ENCODE peak calls at places on chromosomes 13 and 19, in six cellular contexts. K is K562, J is SK-N-SH, R is GM12878, C is H1, P is HepG2. Z is an unnamed sample.

GRCh38 chr19:18346091-18346490 is 5.7 kb downstream of the PGPEP1 start:
- DNase-seq in K (no peak), J (no peak), R (no peak), C (peak), P (no peak), Z (no peak)

GRCh38 chr19:36103842-36104552 is 6.9 kb upstream of the OVOL3 start:
- DNase-seq in K (peak), J (no peak), R (no peak), C (no peak), P (no peak), Z (no peak)

GRCh38 chr19:2171349-2172145 is 7.8 kb downstream of the DOT1L start:
- DNase-seq in K (peak), J (peak), R (peak), C (peak), P (peak), Z (no peak)

GRCh38 chr13:70385852-70386251 is 277.6 kb upstream of the KLHL1 start:
- DNase-seq in K (no peak), J (no peak), R (no peak), C (no peak), P (no peak), Z (no peak)

GRCh38 chr19:41734156-41734555 is 21.2 kb upstream of the CEACAM6 start:
- DNase-seq in K (no peak), J (no peak), R (no peak), C (no peak), P (no peak), Z (no peak)

GRCh38 chr13:80824231-80824630 is 483.3 kb upstream of the SPRY2 start:
- DNase-seq in K (no peak), J (no peak), R (no peak), C (no peak), P (no peak), Z (no peak)

GRCh38 chr13:76976929-76977328 is 15.0 kb upstream of the CLN5 start:
- DNase-seq in K (no peak), J (peak), R (no peak), C (no peak), P (no peak), Z (no peak)

GRCh38 chr13:32001392-32001768 is 30.2 kb upstream of the FRY start:
- DNase-seq in K (peak), J (peak), R (no peak), C (no peak), P (peak), Z (peak)

GRCh38 chr19:34305221-34306058 is 51.1 kb downstream of the GARRE1 start:
- DNase-seq in K (no peak), J (no peak), R (no peak), C (no peak), P (no peak), Z (no peak)

GRCh38 chr19:44777715-44778347 is at the start of gene CBLC:
- DNase-seq in K (peak), J (peak), R (no peak), C (peak), P (peak), Z (no peak)

GRCh38 chr19:30701178-30701577 is 329.0 kb downstream of the ZNF536 start:
- DNase-seq in K (no peak), J (no peak), R (no peak), C (no peak), P (no peak), Z (no peak)

GRCh38 chr19:36771275-36772231 is 1.1 kb downstream of the ZNF850 start:
- DNase-seq in K (peak), J (peak), R (peak), C (peak), P (peak), Z (peak)

GRCh38 chr13:47656651-47657050 is 344.4 kb downstream of the SUCLA2 start:
- DNase-seq in K (no peak), J (no peak), R (no peak), C (no peak), P (no peak), Z (no peak)

GRCh38 chr19:6519289-6519688 is 11.5 kb upstream of the TNFSF9 start:
- DNase-seq in K (no peak), J (no peak), R (no peak), C (no peak), P (no peak), Z (no peak)

GRCh38 chr13:37747071-37747612 is 122.4 kb downstream of the TRPC4 start:
- DNase-seq in K (no peak), J (no peak), R (no peak), C (no peak), P (no peak), Z (no peak)

GRCh38 chr19:11195169-11195568 is 2.2 kb downstream of the KANK2 start:
- DNase-seq in K (peak), J (no peak), R (no peak), C (no peak), P (no peak), Z (no peak)

GRCh38 chr19:19111967-19112580 is 26.2 kb downstream of the TMEM161A start:
- DNase-seq in K (no peak), J (peak), R (no peak), C (no peak), P (no peak), Z (no peak)

GRCh38 chr19:7992575-7992974 is 12.9 kb downstream of the ELAVL1 start:
- DNase-seq in K (no peak), J (no peak), R (no peak), C (no peak), P (no peak), Z (no peak)

GRCh38 chr19:13461536-13461935 is 44.7 kb downstream of the CACNA1A start:
- DNase-seq in K (no peak), J (no peak), R (no peak), C (peak), P (no peak), Z (no peak)

GRCh38 chr13:98892821-98893220 is 85.0 kb downstream of the DOCK9 start:
- DNase-seq in K (no peak), J (no peak), R (no peak), C (no peak), P (no peak), Z (no peak)

GRCh38 chr13:45257638-45258338 is 56.9 kb upstream of the KCTD4 start:
- DNase-seq in K (no peak), J (no peak), R (no peak), C (no peak), P (no peak), Z (no peak)

GRCh38 chr13:89066868-89067466 is 1395.8 kb downstream of the SLITRK5 start:
- DNase-seq in K (peak), J (peak), R (no peak), C (no peak), P (peak), Z (peak)

GRCh38 chr13:23799945-23800344 is 89.3 kb downstream of the MIPEP start:
- DNase-seq in K (no peak), J (no peak), R (peak), C (no peak), P (no peak), Z (no peak)

GRCh38 chr19:7333198-7334118 is 15.3 kb upstream of the ARHGEF18 start:
- DNase-seq in K (no peak), J (no peak), R (peak), C (no peak), P (no peak), Z (no peak)

GRCh38 chr19:15421726-15422260 is 3.0 kb upstream of the AKAP8L start:
- DNase-seq in K (no peak), J (peak), R (no peak), C (no peak), P (no peak), Z (no peak)

GRCh38 chr13:67474114-67474513 is 244.0 kb upstream of the PCDH9 start:
- DNase-seq in K (no peak), J (no peak), R (no peak), C (no peak), P (no peak), Z (no peak)

GRCh38 chr19:39014037-39014436 is 18.3 kb downstream of the FBXO27 start:
- DNase-seq in K (no peak), J (no peak), R (no peak), C (no peak), P (no peak), Z (no peak)

GRCh38 chr13:101397742-101398141 is 18.6 kb downstream of the NALCN start:
- DNase-seq in K (no peak), J (no peak), R (no peak), C (no peak), P (no peak), Z (no peak)

GRCh38 chr19:32870154-32870573 is 597 bp upstream of the SLC7A9 start:
- DNase-seq in K (no peak), J (no peak), R (no peak), C (peak), P (peak), Z (no peak)

GRCh38 chr13:66154981-66155380 is 1075.2 kb downstream of the PCDH9 start:
- DNase-seq in K (no peak), J (no peak), R (no peak), C (no peak), P (no peak), Z (no peak)

GRCh38 chr13:39379667-39380655 is 223.0 kb downstream of the LHFPL6 start:
- DNase-seq in K (no peak), J (no peak), R (no peak), C (no peak), P (no peak), Z (no peak)

GRCh38 chr19:15251749-15252397 is 19.6 kb upstream of the EPHX3 start:
- DNase-seq in K (peak), J (peak), R (no peak), C (peak), P (peak), Z (no peak)

GRCh38 chr13:108508263-108508662 is 121.1 kb upstream of the MYO16 start:
- DNase-seq in K (peak), J (peak), R (no peak), C (no peak), P (peak), Z (no peak)

GRCh38 chr13:93230466-93230865 is 3.9 kb downstream of the GPC6 start:
- DNase-seq in K (no peak), J (no peak), R (no peak), C (no peak), P (peak), Z (no peak)

GRCh38 chr13:51004111-51004865 is 94.7 kb downstream of the RNASEH2B start:
- DNase-seq in K (no peak), J (no peak), R (no peak), C (no peak), P (no peak), Z (no peak)

GRCh38 chr13:112696001-112696868 is 6.4 kb downstream of the ATP11A start:
- DNase-seq in K (no peak), J (no peak), R (no peak), C (no peak), P (no peak), Z (no peak)

GRCh38 chr13:24670927-24671326 is 9.3 kb upstream of the ATP12A start:
- DNase-seq in K (peak), J (peak), R (no peak), C (no peak), P (no peak), Z (no peak)

GRCh38 chr13:65217459-65217858 is 2012.7 kb downstream of the PCDH9 start:
- DNase-seq in K (no peak), J (no peak), R (no peak), C (no peak), P (no peak), Z (no peak)

GRCh38 chr19:3006075-3006767 is 22.9 kb downstream of the TLE2 start:
- DNase-seq in K (peak), J (no peak), R (no peak), C (peak), P (no peak), Z (no peak)

GRCh38 chr13:52348983-52349780 is 56.8 kb downstream of the THSD1 start:
- DNase-seq in K (peak), J (no peak), R (no peak), C (no peak), P (no peak), Z (no peak)
- TF ChIP-seq GABPA in K (no peak), J (no peak), R (no peak), C (no peak), P (no peak), Z (no peak)

GRCh38 chr13:59112375-59112774 is 1051.4 kb downstream of the DIAPH3 start:
- DNase-seq in K (no peak), J (peak), R (no peak), C (no peak), P (no peak), Z (peak)
- TF ChIP-seq GABPA in K (no peak), J (no peak), R (no peak), C (no peak), P (no peak), Z (no peak)

DNA sequence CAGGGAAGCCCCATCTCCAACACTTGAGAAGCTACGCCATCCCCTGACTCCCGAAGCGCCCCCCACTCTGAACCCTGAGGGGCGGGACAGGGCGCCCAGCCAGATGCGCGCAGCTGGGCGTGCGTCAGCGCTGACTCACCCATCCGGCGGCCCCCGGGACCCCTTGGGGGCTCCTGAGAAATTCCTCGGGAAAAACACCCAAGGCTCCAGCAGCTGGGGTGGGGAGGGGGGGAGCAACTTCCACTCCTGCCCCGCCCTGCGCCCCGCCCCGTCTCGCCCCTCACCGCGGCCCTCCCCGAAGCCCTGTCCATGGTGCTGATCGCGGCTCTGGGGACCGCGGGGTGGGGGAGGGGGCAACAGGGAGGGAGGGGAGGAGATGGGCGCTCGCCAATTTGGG is 1.0 kb downstream of the COL5A3 start:
- DNase-seq in K (peak), J (peak), R (no peak), C (peak), P (no peak), Z (no peak)
- TF ChIP-seq GABPA in K (no peak), J (no peak), R (no peak), C (no peak), P (no peak), Z (no peak)

GRCh38 chr13:102901615-102902305 is 55.9 kb downstream of the ERCC5 start:
- DNase-seq in K (no peak), J (no peak), R (no peak), C (no peak), P (no peak), Z (no peak)
- TF ChIP-seq GABPA in K (no peak), J (no peak), R (no peak), C (no peak), P (no peak), Z (no peak)

GRCh38 chr13:110334841-110335490 is 27.9 kb downstream of the COL4A2 start:
- DNase-seq in K (no peak), J (no peak), R (no peak), C (no peak), P (no peak), Z (no peak)
- TF ChIP-seq GABPA in K (no peak), J (no peak), R (no peak), C (no peak), P (no peak), Z (no peak)